ENCODE peak calls at places on chromosomes 16 and 17, in six cellular contexts. P is GM12878, H is K562, I is H1, Z is HepG2, Y is HCT116. T is an unnamed sample. For H3K36me3, the result is how much of the 10 kb centered on the place peaks cover.

GRCh38 chr17:57626520-57627210 is 118.4 kb downstream of the CCDC182 start:
- DNase-seq in Z (peak), Y (no peak), H (no peak), P (no peak), I (no peak), T (no peak)

GRCh38 chr17:13102477-13102876 is 84.7 kb upstream of the ELAC2 start:
- DNase-seq in P (no peak), I (no peak), Y (no peak), Z (no peak), H (no peak), T (no peak)

GRCh38 chr16:85968041-85968920 is 69.3 kb downstream of the IRF8 start:
- DNase-seq in Z (no peak), I (no peak), Y (no peak), H (no peak), P (no peak), T (no peak)

GRCh38 chr17:58007781-58008706 is 998 bp upstream of the SRSF1 start:
- DNase-seq in H (no peak), Y (no peak), Z (no peak), P (no peak), I (no peak), T (no peak)

GRCh38 chr16:51327001-51327400 is 175.9 kb upstream of the SALL1 start:
- DNase-seq in P (no peak), Z (no peak), I (no peak), Y (no peak), H (no peak), T (no peak)

GRCh38 chr17:8470447-8471047 is 34.9 kb downstream of the NDEL1 start:
- DNase-seq in H (no peak), Y (no peak), P (no peak), Z (no peak), I (no peak), T (no peak)

GRCh38 chr17:28643979-28644781 is 778 bp downstream of the BLTP2 start:
- DNase-seq in Z (peak), I (no peak), P (no peak), Y (peak), H (peak), T (no peak)

GRCh38 chr17:70613681-70614080 is 444.3 kb downstream of the KCNJ2 start:
- DNase-seq in H (no peak), Z (no peak), Y (no peak), P (no peak), I (no peak), T (no peak)

GRCh38 chr17:77507116-77507885 is 366.5 kb downstream of the SEC14L1 start:
- DNase-seq in H (no peak), P (no peak), Z (no peak), I (no peak), Y (no peak), T (no peak)

GRCh38 chr17:70968302-70968701 is 799.0 kb downstream of the KCNJ2 start:
- DNase-seq in H (no peak), Z (no peak), P (no peak), I (no peak), Y (no peak), T (no peak)

GRCh38 chr17:14859521-14859920 is 405.6 kb downstream of the PMP22 start:
- DNase-seq in P (no peak), H (no peak), Y (no peak), I (no peak), Z (no peak), T (no peak)

GRCh38 chr17:199806-200603 is 18.6 kb upstream of the DOC2B start:
- DNase-seq in H (no peak), Y (no peak), P (no peak), I (no peak), Z (no peak), T (no peak)

GRCh38 chr16:48596326-48596725 is 13.7 kb downstream of the N4BP1 start:
- DNase-seq in H (no peak), Z (no peak), Y (no peak), P (no peak), I (no peak), T (no peak)

GRCh38 chr16:84596801-84597517 is 20.9 kb downstream of the COTL1 start:
- DNase-seq in P (no peak), Z (no peak), I (no peak), H (no peak), Y (no peak), T (no peak)

GRCh38 chr17:40915199-40915661 is 22.2 kb downstream of the KRT23 start:
- DNase-seq in H (no peak), Y (peak), Z (peak), I (no peak), P (peak), T (no peak)

GRCh38 chr17:50945779-50946222 is 79.6 kb upstream of the TOB1 start:
- DNase-seq in Y (no peak), I (no peak), Z (no peak), P (no peak), H (no peak), T (no peak)

GRCh38 chr16:67279296-67280089 is at the start of gene PLEKHG4:
- DNase-seq in Z (peak), I (peak), Y (peak), H (no peak), P (peak), T (peak)

GRCh38 chr16:27583634-27584033 is 33.7 kb downstream of the KATNIP start:
- DNase-seq in I (no peak), H (no peak), P (no peak), Z (no peak), Y (no peak), T (no peak)

GRCh38 chr17:5329784-5330557 is 47.9 kb downstream of the RABEP1 start:
- DNase-seq in Y (no peak), Z (no peak), P (peak), H (no peak), I (no peak), T (no peak)

GRCh38 chr16:13923703-13924298 is 3.8 kb downstream of the ERCC4 start:
- DNase-seq in P (peak), H (peak), Z (peak), I (no peak), Y (peak), T (no peak)

GRCh38 chr17:62876063-62876462 is 67.9 kb upstream of the MARCHF10 start:
- DNase-seq in Y (no peak), H (no peak), Z (no peak), P (no peak), I (no peak), T (no peak)

GRCh38 chr17:61306003-61306402 is 93.6 kb upstream of the TBX2 start:
- DNase-seq in H (no peak), P (no peak), Z (no peak), Y (no peak), I (no peak), T (no peak)

GRCh38 chr16:57531635-57532220 is 4.6 kb downstream of the CCDC102A start:
- DNase-seq in H (no peak), Y (no peak), I (no peak), Z (no peak), P (no peak), T (no peak)

GRCh38 chr16:85614338-85615013 is 1.4 kb downstream of the GSE1 start:
- DNase-seq in H (peak), I (no peak), Z (no peak), P (no peak), Y (no peak), T (no peak)

GRCh38 chr17:70288540-70289290 is 119.4 kb downstream of the KCNJ2 start:
- DNase-seq in P (no peak), I (no peak), Z (no peak), H (no peak), Y (no peak), T (no peak)

GRCh38 chr17:67245694-67246397 is 850 bp upstream of the HELZ start:
- DNase-seq in H (peak), Z (peak), I (no peak), Y (no peak), P (no peak), T (peak)

GRCh38 chr16:30117768-30118167 is 4.4 kb upstream of the GDPD3 start:
- DNase-seq in P (no peak), Z (no peak), H (no peak), I (no peak), Y (no peak), T (no peak)

GRCh38 chr17:35051183-35051578 is 12.3 kb downstream of the RFFL start:
- DNase-seq in Y (no peak), P (no peak), Z (peak), I (no peak), H (peak), T (no peak)

GRCh38 chr17:75692976-75693375 is 25.8 kb downstream of the SAP30BP start:
- DNase-seq in H (no peak), I (no peak), P (no peak), Y (no peak), Z (no peak), T (no peak)

GRCh38 chr16:87416826-87417471 is 24.8 kb downstream of the MAP1LC3B start:
- DNase-seq in Z (peak), Y (no peak), P (no peak), H (no peak), I (no peak), T (no peak)

GRCh38 chr16:59181821-59182420 is 447.8 kb upstream of the GOT2 start:
- DNase-seq in P (no peak), Z (no peak), I (no peak), Y (no peak), H (no peak), T (no peak)
- TF ChIP-seq YY1 in P (no peak), Z (no peak), I (no peak), Y (no peak), H (no peak), T (no peak)

DNA sequence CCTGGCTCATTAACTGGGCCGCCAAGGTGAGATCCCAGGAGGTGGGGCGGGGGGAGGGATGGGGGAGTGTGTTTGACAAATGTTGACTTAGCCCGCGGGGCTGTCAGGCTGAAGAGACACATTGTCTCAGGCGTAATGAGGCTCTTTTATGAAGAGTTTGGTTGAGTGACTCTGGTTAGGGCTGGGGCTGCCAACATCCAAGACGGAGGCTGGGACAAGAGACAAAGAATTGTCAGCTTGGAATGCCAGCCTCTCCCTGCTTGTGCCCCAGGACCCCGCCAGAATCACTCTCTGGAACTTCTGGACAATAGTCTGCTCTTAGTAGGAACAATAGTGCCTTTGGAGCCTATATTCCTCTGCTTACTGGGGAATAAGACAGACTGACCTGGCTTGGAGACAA is 24.0 kb downstream of the PCTP start:
- DNase-seq in Z (peak), I (no peak), P (no peak), H (no peak), Y (no peak), T (no peak)
- H3K36me3 ChIP-seq in Z (half or more), I (under half), P (under half), H (half or more), Y (under half), T (under half)

DNA sequence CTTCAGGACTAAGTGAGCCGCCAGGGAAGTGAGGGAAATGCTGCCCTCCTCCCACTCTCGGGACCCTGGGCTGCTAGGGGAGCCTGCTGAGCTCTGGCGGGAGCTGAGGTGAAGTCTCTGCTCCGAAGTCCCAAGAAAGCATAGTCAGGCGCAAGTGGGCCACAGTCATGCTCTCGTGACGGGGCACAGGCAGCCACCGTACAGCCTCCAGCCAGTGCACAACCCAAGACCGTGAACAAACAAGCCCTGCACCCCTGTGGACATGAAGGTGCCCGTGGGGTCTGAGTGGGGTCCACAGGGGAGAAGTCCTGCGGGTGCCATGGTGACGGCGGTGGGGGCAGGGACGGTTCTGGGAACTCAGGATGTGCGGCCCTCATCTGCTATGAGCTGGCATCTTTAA is 24.7 kb downstream of the ZNF276 start:
- DNase-seq in Z (no peak), I (no peak), H (no peak), P (no peak), Y (no peak), T (no peak)
- TF ChIP-seq YY1 in Z (no peak), I (no peak), H (no peak), P (no peak), Y (no peak), T (no peak)

GRCh38 chr16:53305743-53306142 is 128.5 kb upstream of the RBL2 start:
- DNase-seq in P (no peak), Y (no peak), Z (no peak), I (no peak), H (no peak), T (no peak)

GRCh38 chr16:53309457-53309856 is 124.8 kb upstream of the RBL2 start:
- DNase-seq in Z (no peak), I (no peak), P (no peak), Y (no peak), H (no peak), T (no peak)

GRCh38 chr16:53304334-53304733 is 129.9 kb upstream of the RBL2 start:
- DNase-seq in Z (no peak), P (no peak), Y (no peak), I (no peak), H (no peak), T (no peak)
- H3K36me3 ChIP-seq in Z (under half), P (under half), Y (under half), I (under half), H (half or more), T (half or more)

DNA sequence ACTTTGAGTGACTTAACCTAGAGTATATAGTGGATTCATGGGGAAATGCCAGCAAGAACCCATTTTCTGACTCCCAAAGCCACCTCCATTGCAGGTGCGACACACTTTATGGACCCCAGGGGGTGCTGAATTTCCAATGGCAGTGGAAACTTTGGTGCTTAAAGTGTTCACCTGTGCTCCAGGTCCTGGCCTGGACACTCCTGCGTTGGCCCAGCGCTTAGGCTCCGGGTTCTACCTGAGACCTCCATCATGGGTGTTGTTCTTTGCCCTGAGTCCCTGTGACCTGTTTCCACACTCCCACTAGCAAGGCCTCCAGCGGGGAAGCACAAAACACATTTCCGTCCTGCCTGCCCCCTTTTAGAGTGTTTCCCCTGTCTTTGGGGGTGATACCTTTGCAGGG is 3.0 kb downstream of the CCNF start:
- DNase-seq in P (no peak), I (no peak), H (no peak), Y (no peak), Z (no peak), T (no peak)
- TF ChIP-seq YY1 in P (peak), I (no peak), H (no peak), Y (no peak), Z (no peak), T (no peak)

DNA sequence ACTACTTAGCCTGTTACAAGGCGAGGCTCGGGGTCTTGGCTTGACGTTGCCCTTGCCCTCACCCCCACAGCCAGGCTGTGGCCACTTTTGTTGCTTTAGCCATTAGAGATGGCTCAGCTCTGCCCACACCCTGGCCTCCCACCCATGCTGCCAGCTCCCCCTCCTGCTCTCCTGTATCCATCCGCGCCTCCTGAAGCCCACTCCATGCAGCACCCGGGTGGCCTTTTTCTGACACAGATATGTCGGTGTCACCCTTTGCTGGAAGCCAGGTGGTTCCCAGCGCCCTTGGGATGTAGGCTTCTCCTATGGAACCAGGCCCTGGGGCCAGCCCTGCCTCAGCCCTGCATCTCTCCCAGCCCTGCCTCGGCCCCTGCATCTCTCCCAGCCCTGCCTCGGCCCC is 9.7 kb downstream of the TSC2 start:
- DNase-seq in P (no peak), H (no peak), Z (no peak), I (no peak), Y (no peak), T (no peak)
- H3K36me3 ChIP-seq in P (under half), H (under half), Z (under half), I (under half), Y (under half), T (half or more)

T was measured in NT2/D1.